ENCODE peak calls at places on chromosomes 7 and 10, in five cellular contexts. One of them, this sample, is unnamed.

GRCh38 chr10:26969145-26969926 is 108.6 kb upstream of the ABI1 start:
- DNase-seq in progenitor cell of endocrine pancreas: no peak
- DNase-seq in H4: no peak
- DNase-seq in mesendoderm: no peak
- DNase-seq in epithelial cell of esophagus: no peak
- DNase-seq in this sample: no peak

GRCh38 chr10:118692911-118693310 is 61.9 kb downstream of the CACUL1 start:
- DNase-seq in H4: no peak
- DNase-seq in epithelial cell of esophagus: peak; percentile 76
- DNase-seq in progenitor cell of endocrine pancreas: no peak
- DNase-seq in mesendoderm: no peak
- DNase-seq in this sample: no peak

GRCh38 chr7:67598469-67598868 is 601.8 kb downstream of the TYW1 start:
- DNase-seq in mesendoderm: no peak
- DNase-seq in progenitor cell of endocrine pancreas: no peak
- DNase-seq in H4: no peak
- DNase-seq in epithelial cell of esophagus: no peak
- DNase-seq in this sample: no peak

GRCh38 chr7:131110294-131111080 is 217.2 kb upstream of the MKLN1 start:
- DNase-seq in H4: peak; percentile 19
- DNase-seq in progenitor cell of endocrine pancreas: no peak
- DNase-seq in mesendoderm: peak; percentile 87
- DNase-seq in epithelial cell of esophagus: no peak
- DNase-seq in this sample: peak; percentile 56

GRCh38 chr7:85178531-85179298 is 8.1 kb downstream of the SEMA3D start:
- DNase-seq in epithelial cell of esophagus: no peak
- DNase-seq in H4: no peak
- DNase-seq in mesendoderm: peak; percentile 38
- DNase-seq in progenitor cell of endocrine pancreas: no peak
- DNase-seq in this sample: no peak

GRCh38 chr10:124728830-124729661 is 15.1 kb downstream of the FAM53B start:
- DNase-seq in progenitor cell of endocrine pancreas: no peak
- DNase-seq in epithelial cell of esophagus: no peak
- DNase-seq in H4: no peak
- DNase-seq in mesendoderm: peak; percentile 52
- DNase-seq in this sample: no peak

GRCh38 chr7:85191383-85191782 is 4.5 kb upstream of the SEMA3D start:
- DNase-seq in epithelial cell of esophagus: peak; percentile 56
- DNase-seq in progenitor cell of endocrine pancreas: no peak
- DNase-seq in mesendoderm: peak; percentile 23
- DNase-seq in H4: peak; percentile 62
- DNase-seq in this sample: no peak

GRCh38 chr10:94320285-94320914 is 42.3 kb downstream of the NOC3L start:
- DNase-seq in progenitor cell of endocrine pancreas: peak; percentile 55
- DNase-seq in H4: peak; percentile 42
- DNase-seq in mesendoderm: peak; percentile 72
- DNase-seq in epithelial cell of esophagus: peak; percentile 65
- DNase-seq in this sample: peak; percentile 73

GRCh38 chr10:11159543-11160215 is 142.0 kb downstream of the CELF2 start:
- DNase-seq in H4: no peak
- DNase-seq in epithelial cell of esophagus: no peak
- DNase-seq in progenitor cell of endocrine pancreas: no peak
- DNase-seq in mesendoderm: no peak
- DNase-seq in this sample: peak; percentile 15

GRCh38 chr10:66591865-66592264 is 334.0 kb upstream of the LRRTM3 start:
- DNase-seq in progenitor cell of endocrine pancreas: no peak
- DNase-seq in mesendoderm: no peak
- DNase-seq in epithelial cell of esophagus: peak; percentile 24
- DNase-seq in H4: no peak
- DNase-seq in this sample: no peak

GRCh38 chr7:94394058-94394398 is 667 bp upstream of the COL1A2 start:
- DNase-seq in mesendoderm: no peak
- DNase-seq in progenitor cell of endocrine pancreas: no peak
- DNase-seq in H4: no peak
- DNase-seq in epithelial cell of esophagus: no peak
- DNase-seq in this sample: no peak

GRCh38 chr7:1230411-1231213 is 2.1 kb upstream of the UNCX start:
- DNase-seq in mesendoderm: peak; percentile 40
- DNase-seq in epithelial cell of esophagus: no peak
- DNase-seq in H4: no peak
- DNase-seq in progenitor cell of endocrine pancreas: no peak
- DNase-seq in this sample: peak; percentile 51

GRCh38 chr7:41148521-41148951 is 554.4 kb downstream of the INHBA start:
- DNase-seq in epithelial cell of esophagus: peak; percentile 97
- DNase-seq in H4: peak; percentile 69
- DNase-seq in mesendoderm: no peak
- DNase-seq in progenitor cell of endocrine pancreas: no peak
- DNase-seq in this sample: no peak

GRCh38 chr7:109963741-109964140 is 1127.2 kb upstream of the LRRN3 start:
- DNase-seq in H4: no peak
- DNase-seq in epithelial cell of esophagus: peak; percentile 54
- DNase-seq in mesendoderm: no peak
- DNase-seq in progenitor cell of endocrine pancreas: no peak
- DNase-seq in this sample: no peak

GRCh38 chr10:5960070-5960972 is 17.0 kb downstream of the IL15RA start:
- DNase-seq in progenitor cell of endocrine pancreas: no peak
- DNase-seq in H4: no peak
- DNase-seq in mesendoderm: no peak
- DNase-seq in epithelial cell of esophagus: no peak
- DNase-seq in this sample: peak; percentile 54

GRCh38 chr10:123972481-123973401 is 81.1 kb upstream of the CPXM2 start:
- DNase-seq in mesendoderm: peak; percentile 68
- DNase-seq in epithelial cell of esophagus: no peak
- DNase-seq in H4: no peak
- DNase-seq in progenitor cell of endocrine pancreas: no peak
- DNase-seq in this sample: peak; percentile 68

GRCh38 chr10:1419796-1420429 is 317.4 kb downstream of the ADARB2 start:
- DNase-seq in mesendoderm: no peak
- DNase-seq in epithelial cell of esophagus: no peak
- DNase-seq in H4: no peak
- DNase-seq in progenitor cell of endocrine pancreas: no peak
- DNase-seq in this sample: no peak

GRCh38 chr7:67393903-67394302 is 397.3 kb downstream of the TYW1 start:
- DNase-seq in mesendoderm: no peak
- DNase-seq in epithelial cell of esophagus: no peak
- DNase-seq in progenitor cell of endocrine pancreas: no peak
- DNase-seq in H4: no peak
- DNase-seq in this sample: no peak

GRCh38 chr10:95474228-95475002 is 86.8 kb downstream of the SORBS1 start:
- DNase-seq in mesendoderm: no peak
- DNase-seq in progenitor cell of endocrine pancreas: no peak
- DNase-seq in epithelial cell of esophagus: peak; percentile 55
- DNase-seq in H4: no peak
- DNase-seq in this sample: no peak

GRCh38 chr10:44253769-44254462 is 131.0 kb downstream of the CXCL12 start:
- DNase-seq in progenitor cell of endocrine pancreas: no peak
- DNase-seq in H4: peak; percentile 90
- DNase-seq in epithelial cell of esophagus: peak; percentile 8
- DNase-seq in mesendoderm: no peak
- DNase-seq in this sample: no peak

GRCh38 chr7:36460811-36461429 is 71.3 kb downstream of the ANLN start:
- DNase-seq in mesendoderm: no peak
- DNase-seq in H4: no peak
- DNase-seq in progenitor cell of endocrine pancreas: no peak
- DNase-seq in epithelial cell of esophagus: no peak
- DNase-seq in this sample: no peak

GRCh38 chr7:30977896-30978564 is 14.3 kb downstream of the GHRHR start:
- DNase-seq in epithelial cell of esophagus: peak; percentile 62
- DNase-seq in mesendoderm: peak; percentile 61
- DNase-seq in H4: no peak
- DNase-seq in progenitor cell of endocrine pancreas: peak; percentile 47
- DNase-seq in this sample: peak; percentile 76

GRCh38 chr10:89235073-89235798 is 16.3 kb downstream of the LIPA start:
- DNase-seq in mesendoderm: no peak
- DNase-seq in H4: no peak
- DNase-seq in epithelial cell of esophagus: no peak
- DNase-seq in progenitor cell of endocrine pancreas: no peak
- DNase-seq in this sample: no peak

GRCh38 chr10:13717936-13718772 is 131.4 kb downstream of the PRPF18 start:
- DNase-seq in H4: peak; percentile 85
- DNase-seq in mesendoderm: no peak
- DNase-seq in epithelial cell of esophagus: peak; percentile 85
- DNase-seq in progenitor cell of endocrine pancreas: peak; percentile 33
- DNase-seq in this sample: peak; percentile 70

GRCh38 chr10:78894841-78895195 is 173.9 kb upstream of the ZMIZ1 start:
- DNase-seq in epithelial cell of esophagus: peak; percentile 45
- DNase-seq in H4: no peak
- DNase-seq in mesendoderm: peak; percentile 19
- DNase-seq in progenitor cell of endocrine pancreas: peak; percentile 4
- DNase-seq in this sample: peak; percentile 33

GRCh38 chr7:76342222-76342621 is 16.6 kb downstream of the YWHAG start:
- DNase-seq in epithelial cell of esophagus: no peak
- DNase-seq in mesendoderm: no peak
- DNase-seq in H4: no peak
- DNase-seq in progenitor cell of endocrine pancreas: no peak
- DNase-seq in this sample: no peak

GRCh38 chr7:122887198-122887597 is 938 bp upstream of the CADPS2 start:
- DNase-seq in epithelial cell of esophagus: peak; percentile 58
- DNase-seq in progenitor cell of endocrine pancreas: peak; percentile 36
- DNase-seq in mesendoderm: peak; percentile 84
- DNase-seq in H4: peak; percentile 79
- DNase-seq in this sample: peak; percentile 90

GRCh38 chr7:50832744-50833143 is 50.0 kb upstream of the GRB10 start:
- DNase-seq in H4: peak; percentile 98
- DNase-seq in mesendoderm: no peak
- DNase-seq in epithelial cell of esophagus: peak; percentile 88
- DNase-seq in progenitor cell of endocrine pancreas: no peak
- DNase-seq in this sample: peak; percentile 55

GRCh38 chr10:128161031-128161430 is 34.8 kb upstream of the MKI67 start:
- DNase-seq in H4: no peak
- DNase-seq in progenitor cell of endocrine pancreas: no peak
- DNase-seq in mesendoderm: no peak
- DNase-seq in epithelial cell of esophagus: no peak
- DNase-seq in this sample: no peak